ENCODE peak calls at places on chromosomes 1 and 21, in eight cellular contexts. One of them, this sample, is unnamed.

GRCh38 chr21:29506947-29507346 is 208.2 kb downstream of the BACH1 start:
- DNase-seq in left ventricle myocardium inferior: no peak
- DNase-seq in ureter: no peak
- DNase-seq in NCI-H1105: no peak
- DNase-seq in RPMI8226: no peak
- DNase-seq in pons: no peak
- DNase-seq in amygdala: no peak
- DNase-seq in KG1: no peak
- DNase-seq in this sample: no peak

GRCh38 chr1:169711469-169712308 is at the start of gene SELL:
- DNase-seq in pons: peak; percentile 86
- DNase-seq in amygdala: no peak
- DNase-seq in ureter: peak; percentile 63
- DNase-seq in KG1: peak; percentile 51
- DNase-seq in left ventricle myocardium inferior: peak; percentile 18
- DNase-seq in RPMI8226: peak; percentile 81
- DNase-seq in NCI-H1105: peak; percentile 61
- DNase-seq in this sample: peak; percentile 71

GRCh38 chr1:19448491-19449439 is 36.6 kb downstream of the CAPZB start:
- DNase-seq in pons: no peak
- DNase-seq in NCI-H1105: no peak
- DNase-seq in KG1: no peak
- DNase-seq in amygdala: no peak
- DNase-seq in RPMI8226: no peak
- DNase-seq in ureter: no peak
- DNase-seq in left ventricle myocardium inferior: peak; percentile 66
- DNase-seq in this sample: peak; percentile 53

GRCh38 chr1:195580988-195581387 is 1027.3 kb downstream of the KCNT2 start:
- DNase-seq in ureter: no peak
- DNase-seq in left ventricle myocardium inferior: no peak
- DNase-seq in pons: no peak
- DNase-seq in RPMI8226: peak; percentile 8
- DNase-seq in KG1: no peak
- DNase-seq in amygdala: no peak
- DNase-seq in NCI-H1105: no peak
- DNase-seq in this sample: no peak

GRCh38 chr1:176843352-176844297 is 320.9 kb downstream of the ASTN1 start:
- DNase-seq in ureter: peak; percentile 46
- DNase-seq in left ventricle myocardium inferior: no peak
- DNase-seq in KG1: no peak
- DNase-seq in RPMI8226: peak; percentile 26
- DNase-seq in amygdala: no peak
- DNase-seq in NCI-H1105: peak; percentile 12
- DNase-seq in pons: peak; percentile 65
- DNase-seq in this sample: no peak

GRCh38 chr1:167404908-167405307 is 113.4 kb downstream of the CD247 start:
- DNase-seq in RPMI8226: no peak
- DNase-seq in amygdala: no peak
- DNase-seq in ureter: no peak
- DNase-seq in pons: no peak
- DNase-seq in left ventricle myocardium inferior: no peak
- DNase-seq in KG1: no peak
- DNase-seq in NCI-H1105: no peak
- DNase-seq in this sample: no peak

GRCh38 chr1:31785947-31786290 is 21.8 kb upstream of the ADGRB2 start:
- DNase-seq in KG1: no peak
- DNase-seq in RPMI8226: no peak
- DNase-seq in left ventricle myocardium inferior: no peak
- DNase-seq in pons: no peak
- DNase-seq in ureter: no peak
- DNase-seq in amygdala: no peak
- DNase-seq in NCI-H1105: no peak
- DNase-seq in this sample: no peak

GRCh38 chr1:117655220-117655577 is 49.4 kb downstream of the TENT5C start:
- DNase-seq in NCI-H1105: no peak
- DNase-seq in RPMI8226: peak; percentile 75
- DNase-seq in pons: no peak
- DNase-seq in left ventricle myocardium inferior: peak; percentile 20
- DNase-seq in KG1: no peak
- DNase-seq in amygdala: no peak
- DNase-seq in ureter: no peak
- DNase-seq in this sample: no peak

GRCh38 chr1:4062041-4062440 is 162.0 kb upstream of the C1orf174 start:
- DNase-seq in left ventricle myocardium inferior: no peak
- DNase-seq in pons: no peak
- DNase-seq in ureter: no peak
- DNase-seq in amygdala: no peak
- DNase-seq in RPMI8226: no peak
- DNase-seq in NCI-H1105: no peak
- DNase-seq in KG1: no peak
- DNase-seq in this sample: no peak